ENCODE peak calls at places on chromosomes 3 and 15, in five cellular contexts. C is lower leg skin, I is Peyer's patch, V is IMR-90, E is ovary. A is an unnamed sample.

GRCh38 chr3:142808103-142808917 is 80.6 kb downstream of the PCOLCE2 start:
- DNase-seq in C (no peak), I (no peak), V (peak), E (no peak), A (no peak)

GRCh38 chr3:41893977-41894376 is 67.9 kb downstream of the ULK4 start:
- DNase-seq in C (no peak), I (no peak), V (peak), E (peak), A (no peak)

GRCh38 chr15:35305906-35306305 is 220.8 kb upstream of the NANOGP8 start:
- DNase-seq in C (no peak), I (no peak), V (peak), E (no peak), A (no peak)

GRCh38 chr15:76333720-76334437 is 2.7 kb upstream of the ISL2 start:
- DNase-seq in C (peak), I (no peak), V (no peak), E (no peak), A (no peak)

GRCh38 chr3:17655743-17656142 is 86.7 kb downstream of the TBC1D5 start:
- DNase-seq in C (no peak), I (no peak), V (no peak), E (no peak), A (no peak)

GRCh38 chr3:30667250-30667585 is 60.8 kb downstream of the TGFBR2 start:
- DNase-seq in C (no peak), I (no peak), V (no peak), E (no peak), A (no peak)

GRCh38 chr15:29805043-29805707 is 17.1 kb downstream of the TJP1 start:
- DNase-seq in C (no peak), I (no peak), V (peak), E (peak), A (no peak)

GRCh38 chr3:46098319-46098761 is 71.1 kb upstream of the XCR1 start:
- DNase-seq in C (no peak), I (peak), V (peak), E (peak), A (peak)

GRCh38 chr15:75713338-75713895 is 769 bp upstream of the CSPG4 start:
- DNase-seq in C (no peak), I (no peak), V (peak), E (peak), A (peak)

GRCh38 chr15:25339431-25339830 is 99.4 kb downstream of the UBE3A start:
- DNase-seq in C (no peak), I (no peak), V (no peak), E (no peak), A (no peak)

GRCh38 chr15:50251638-50252182 is 13.8 kb downstream of the HDC start:
- DNase-seq in C (no peak), I (no peak), V (no peak), E (no peak), A (no peak)

GRCh38 chr3:158770254-158771017 is 31.4 kb upstream of the MFSD1 start:
- DNase-seq in C (no peak), I (no peak), V (peak), E (no peak), A (no peak)

GRCh38 chr3:117736851-117737250 is 1027.3 kb downstream of the TUSC7 start:
- DNase-seq in C (no peak), I (no peak), V (peak), E (no peak), A (no peak)

GRCh38 chr3:4953119-4953518 is 26.1 kb upstream of the BHLHE40 start:
- DNase-seq in C (no peak), I (no peak), V (no peak), E (no peak), A (no peak)

GRCh38 chr3:120855665-120856437 is 52.2 kb upstream of the STXBP5L start:
- DNase-seq in C (no peak), I (no peak), V (peak), E (peak), A (no peak)

GRCh38 chr3:119015942-119016341 is 18.7 kb downstream of the IGSF11 start:
- DNase-seq in C (no peak), I (no peak), V (no peak), E (no peak), A (no peak)

GRCh38 chr3:175255698-175256097 is 396.6 kb downstream of the NAALADL2 start:
- DNase-seq in C (no peak), I (no peak), V (peak), E (no peak), A (no peak)

GRCh38 chr3:45841380-45841700 is 579 bp downstream of the LZTFL1 start:
- DNase-seq in C (no peak), I (peak), V (peak), E (no peak), A (no peak)

GRCh38 chr3:42668793-42669217 is 15.3 kb downstream of the ZBTB47 start:
- DNase-seq in C (peak), I (peak), V (no peak), E (no peak), A (no peak)

GRCh38 chr3:141367038-141367730 is 1.1 kb upstream of the ZBTB38 start:
- DNase-seq in C (no peak), I (no peak), V (peak), E (peak), A (no peak)

GRCh38 chr3:4665197-4665596 is 172.0 kb downstream of the ITPR1 start:
- DNase-seq in C (no peak), I (no peak), V (no peak), E (no peak), A (no peak)

GRCh38 chr15:22950211-22950990 is 29.8 kb downstream of the CYFIP1 start:
- DNase-seq in C (no peak), I (no peak), V (no peak), E (no peak), A (no peak)

GRCh38 chr3:50661321-50661837 is 13.3 kb upstream of the DOCK3 start:
- DNase-seq in C (peak), I (peak), V (no peak), E (no peak), A (no peak)

GRCh38 chr15:81001180-81002003 is 669 bp downstream of the TLNRD1 start:
- DNase-seq in C (peak), I (peak), V (peak), E (peak), A (peak)

GRCh38 chr15:31306426-31307269 is 20.0 kb upstream of the KLF13 start:
- DNase-seq in C (peak), I (peak), V (no peak), E (no peak), A (no peak)

GRCh38 chr3:23650371-23651140 is 155.2 kb upstream of the UBE2E1 start:
- DNase-seq in C (no peak), I (no peak), V (peak), E (no peak), A (no peak)

GRCh38 chr3:33099701-33100100 is 2.8 kb upstream of the GLB1 start:
- DNase-seq in C (peak), I (no peak), V (no peak), E (no peak), A (no peak)

GRCh38 chr3:23041918-23042696 is 161.0 kb upstream of the UBE2E2 start:
- DNase-seq in C (no peak), I (no peak), V (no peak), E (no peak), A (peak)

GRCh38 chr3:108255131-108255530 is 32.9 kb upstream of the IFT57 start:
- DNase-seq in C (no peak), I (no peak), V (no peak), E (no peak), A (no peak)

GRCh38 chr3:171206283-171206682 is 179.8 kb upstream of the SLC2A2 start:
- DNase-seq in C (no peak), I (no peak), V (no peak), E (no peak), A (no peak)

GRCh38 chr3:55362206-55362960 is 124.7 kb downstream of the WNT5A start:
- DNase-seq in C (no peak), I (no peak), V (peak), E (no peak), A (no peak)

GRCh38 chr3:106850429-106850828 is 526.8 kb upstream of the CCDC54 start:
- DNase-seq in C (no peak), I (no peak), V (peak), E (no peak), A (no peak)

GRCh38 chr3:18771931-18772330 is 346.8 kb upstream of the SATB1 start:
- DNase-seq in C (no peak), I (no peak), V (no peak), E (no peak), A (no peak)

GRCh38 chr15:97026781-97027180 is 696.3 kb downstream of the NR2F2 start:
- DNase-seq in C (no peak), I (no peak), V (no peak), E (no peak), A (no peak)

GRCh38 chr15:47293763-47294162 is 423.5 kb upstream of the SEMA6D start:
- DNase-seq in C (peak), I (peak), V (peak), E (peak), A (peak)

GRCh38 chr15:89463113-89463512 is 33.3 kb downstream of the RHCG start:
- DNase-seq in C (no peak), I (no peak), V (no peak), E (no peak), A (no peak)

GRCh38 chr3:189267981-189268613 is 96.3 kb downstream of the TPRG1 start:
- DNase-seq in C (no peak), I (no peak), V (no peak), E (no peak), A (no peak)

GRCh38 chr3:120678331-120678845 is 3.7 kb downstream of the HGD start:
- DNase-seq in C (no peak), I (peak), V (peak), E (peak), A (peak)

GRCh38 chr3:117645561-117646242 is 936.1 kb downstream of the TUSC7 start:
- DNase-seq in C (no peak), I (no peak), V (peak), E (no peak), A (no peak)

GRCh38 chr3:78919021-78919755 is 848.6 kb downstream of the ROBO1 start:
- DNase-seq in C (no peak), I (no peak), V (peak), E (no peak), A (no peak)

GRCh38 chr3:78918361-78919020 is 849.3 kb downstream of the ROBO1 start:
- DNase-seq in C (no peak), I (no peak), V (peak), E (no peak), A (no peak)

GRCh38 chr3:78913711-78914110 is 854.1 kb downstream of the ROBO1 start:
- DNase-seq in C (no peak), I (no peak), V (no peak), E (no peak), A (no peak)

GRCh38 chr3:78912687-78913086 is 855.1 kb downstream of the ROBO1 start:
- DNase-seq in C (no peak), I (no peak), V (peak), E (no peak), A (no peak)

DNA sequence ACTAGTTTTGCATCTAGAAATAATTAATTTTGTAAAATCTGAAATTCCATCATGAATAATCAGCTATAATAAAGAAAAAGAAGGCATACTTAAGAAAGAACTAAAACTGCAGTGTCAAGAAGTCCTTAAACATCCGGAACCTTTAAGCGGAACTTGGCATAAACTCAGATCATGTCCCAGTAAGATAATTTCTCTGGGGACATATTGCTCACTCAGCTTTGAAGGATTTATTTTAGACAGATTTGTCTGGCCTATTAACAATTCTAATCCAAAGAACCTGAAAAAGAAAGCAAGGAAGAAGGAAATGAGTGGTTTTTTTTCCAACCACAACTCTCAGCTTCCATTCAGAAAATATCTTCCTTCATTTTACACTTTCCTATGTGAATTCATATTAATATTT is 850.3 kb downstream of the ROBO1 start:
- DNase-seq in C (no peak), I (no peak), V (no peak), E (no peak), A (no peak)
- TF ChIP-seq POLR2A in C (no peak), I (no peak), V (no peak), E (no peak), A (no peak)

GRCh38 chr15:83057002-83057401 is 10.1 kb downstream of the BTBD1 start:
- DNase-seq in C (no peak), I (no peak), V (no peak), E (no peak), A (no peak)
- H3K4me3 ChIP-seq in C (no peak), I (no peak), V (no peak), E (no peak), A (no peak)

DNA sequence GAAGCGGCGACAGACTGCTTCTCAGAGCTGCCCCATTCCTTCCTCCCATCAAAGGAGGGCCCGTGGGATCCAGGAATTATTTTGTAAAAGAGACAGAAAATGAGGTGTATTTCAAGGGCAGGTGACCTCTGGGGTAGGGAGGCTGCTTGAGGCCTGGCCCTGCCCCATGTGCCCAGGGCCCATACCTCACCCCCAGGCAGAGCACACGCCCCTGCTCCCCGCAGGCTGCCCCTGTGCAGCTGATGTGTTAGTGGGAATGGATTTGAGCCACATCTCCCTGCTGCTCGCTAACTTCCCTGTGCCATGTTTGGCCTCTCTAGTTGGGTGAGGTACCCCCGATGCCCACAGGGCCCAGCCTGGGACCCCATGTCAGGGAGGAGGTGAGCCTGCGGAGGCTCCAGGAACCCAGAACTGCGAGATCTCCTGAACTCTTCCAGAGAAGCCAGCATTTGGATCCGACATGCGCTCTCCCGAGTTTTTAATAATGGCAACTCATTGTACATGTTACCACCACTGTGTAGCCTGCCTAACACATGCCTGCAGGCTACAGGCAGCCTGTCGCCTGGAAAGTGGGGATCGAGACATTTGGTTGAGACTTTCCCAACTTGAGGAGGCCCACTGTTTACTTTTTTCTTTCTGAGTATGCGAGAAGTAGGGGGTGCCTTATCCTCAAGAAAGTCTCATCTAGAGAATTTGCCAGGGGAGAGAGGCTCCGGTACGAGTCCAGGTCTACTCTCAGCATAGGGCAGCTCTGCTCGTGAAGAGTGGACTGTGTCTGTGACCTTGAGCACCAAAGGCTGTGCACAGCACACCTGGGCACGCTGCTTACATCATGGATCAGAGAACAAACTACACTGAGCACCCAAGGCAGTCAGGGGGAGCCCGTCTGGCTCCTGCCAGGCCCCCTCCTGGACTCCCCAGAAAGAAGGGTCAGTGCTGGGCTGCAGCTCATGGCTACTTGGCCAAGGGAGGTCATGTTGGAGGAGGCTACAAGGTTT is 36.1 kb downstream of the PCSK6 start:
- DNase-seq in C (peak), I (no peak), V (no peak), E (no peak), A (no peak)
- TF ChIP-seq POLR2A in C (no peak), I (no peak), V (no peak), E (no peak), A (no peak)

GRCh38 chr15:58773024-58773423 is 1.9 kb downstream of the MINDY2 start:
- DNase-seq in C (no peak), I (no peak), V (no peak), E (no peak), A (no peak)
- H3K4me3 ChIP-seq in C (no peak), I (no peak), V (peak), E (peak), A (peak)

A was measured in tibial nerve.